ENCODE peak calls at places on chromosomes 13 and 19, in seven cellular contexts. L is upper lobe of right lung, T is fibroblast of lung, G is H1, K is heart right ventricle, S is cardiac muscle cell, V is mesendoderm. D is an unnamed sample.

GRCh38 chr19:35773020-35773809 is 2.1 kb upstream of the ARHGAP33 start:
- DNase-seq in K (no peak), G (no peak), S (peak), T (peak), V (no peak), L (no peak), D (no peak)

GRCh38 chr13:46168341-46168740 is 13.6 kb downstream of the LCP1 start:
- DNase-seq in K (no peak), L (peak), V (no peak), G (no peak), S (peak), T (no peak), D (peak)

GRCh38 chr13:110047511-110047910 is 259.4 kb downstream of the COL4A1 start:
- DNase-seq in G (no peak), S (peak), K (peak), V (no peak), L (peak), T (peak), D (peak)

GRCh38 chr19:10104665-10105221 is 1.4 kb upstream of the PPAN start:
- DNase-seq in L (no peak), G (no peak), T (no peak), K (no peak), S (no peak), V (no peak), D (no peak)

GRCh38 chr19:36573948-36574726 is 1.0 kb upstream of the ZNF529 start:
- DNase-seq in S (peak), V (peak), L (no peak), K (no peak), T (peak), G (no peak), D (peak)

GRCh38 chr19:43430142-43430710 is 15.5 kb downstream of the TEX101 start:
- DNase-seq in S (no peak), L (no peak), T (no peak), G (no peak), K (no peak), V (peak), D (no peak)

GRCh38 chr19:33434886-33435705 is 61.6 kb downstream of the CEBPG start:
- DNase-seq in L (peak), T (peak), S (peak), K (no peak), V (peak), G (no peak), D (peak)

GRCh38 chr19:44891016-44891882 is at the start of gene TOMM40:
- DNase-seq in G (no peak), L (no peak), K (no peak), V (peak), S (no peak), T (peak), D (peak)

GRCh38 chr19:56217039-56217949 is 15.2 kb downstream of the ZSCAN5C start:
- DNase-seq in V (peak), G (peak), K (peak), L (no peak), T (peak), S (peak), D (peak)

GRCh38 chr19:50434525-50434924 is 1.8 kb downstream of the MYBPC2 start:
- DNase-seq in K (no peak), V (no peak), L (no peak), T (no peak), S (no peak), G (no peak), D (no peak)
- H3K4me3 ChIP-seq in K (no peak), V (no peak), L (no peak), T (no peak), S (no peak), G (no peak), D (no peak)

GRCh38 chr13:57408312-57408711 is 223.2 kb upstream of the PCDH17 start:
- DNase-seq in L (no peak), V (no peak), T (no peak), G (no peak), S (no peak), K (no peak), D (no peak)

GRCh38 chr13:57409656-57410055 is 221.9 kb upstream of the PCDH17 start:
- DNase-seq in L (no peak), S (no peak), V (no peak), K (no peak), T (no peak), G (no peak), D (no peak)

GRCh38 chr13:57409121-57409520 is 222.4 kb upstream of the PCDH17 start:
- DNase-seq in G (no peak), S (no peak), K (no peak), L (no peak), V (peak), T (no peak), D (no peak)
- H3K4me3 ChIP-seq in G (no peak), S (no peak), K (no peak), L (no peak), V (no peak), T (no peak), D (no peak)

DNA sequence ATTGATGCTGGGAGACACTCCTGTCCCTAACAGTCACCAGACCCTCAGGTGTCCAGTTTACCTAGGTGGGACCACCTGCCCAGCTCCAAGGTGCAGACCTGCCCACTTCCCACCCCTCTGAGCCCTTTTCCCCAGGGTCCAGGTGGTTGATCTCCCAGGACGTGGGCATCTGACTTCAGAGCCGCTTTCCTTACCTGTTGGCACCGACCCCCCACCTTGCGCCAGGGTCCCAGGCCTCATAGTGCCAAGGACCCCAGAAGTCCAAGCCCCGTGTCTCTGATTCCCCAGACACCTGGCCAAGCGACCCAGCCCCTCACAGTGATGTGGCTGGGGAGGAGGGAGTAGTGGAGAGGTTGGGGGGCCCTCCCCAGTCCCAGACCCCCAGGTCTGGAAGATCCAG is 9.6 kb upstream of the BBC3 start:
- DNase-seq in V (no peak), G (no peak), K (no peak), T (no peak), S (no peak), L (no peak), D (no peak)
- H3K4me3 ChIP-seq in V (no peak), G (no peak), K (no peak), T (no peak), S (no peak), L (no peak), D (no peak)

GRCh38 chr13:20580257-20580656 is 13.3 kb downstream of the IFT88 start:
- DNase-seq in V (no peak), K (no peak), G (no peak), T (no peak), S (peak), L (no peak), D (no peak)

GRCh38 chr13:20582026-20582425 is 15.1 kb downstream of the IFT88 start:
- DNase-seq in T (no peak), G (no peak), V (no peak), S (no peak), K (no peak), L (no peak), D (no peak)

GRCh38 chr13:20579193-20579592 is 12.2 kb downstream of the IFT88 start:
- DNase-seq in S (no peak), T (no peak), G (no peak), V (no peak), L (no peak), K (no peak), D (no peak)

GRCh38 chr13:20585371-20585770 is 18.4 kb downstream of the IFT88 start:
- DNase-seq in K (no peak), L (no peak), V (no peak), G (no peak), T (no peak), S (no peak), D (no peak)

DNA sequence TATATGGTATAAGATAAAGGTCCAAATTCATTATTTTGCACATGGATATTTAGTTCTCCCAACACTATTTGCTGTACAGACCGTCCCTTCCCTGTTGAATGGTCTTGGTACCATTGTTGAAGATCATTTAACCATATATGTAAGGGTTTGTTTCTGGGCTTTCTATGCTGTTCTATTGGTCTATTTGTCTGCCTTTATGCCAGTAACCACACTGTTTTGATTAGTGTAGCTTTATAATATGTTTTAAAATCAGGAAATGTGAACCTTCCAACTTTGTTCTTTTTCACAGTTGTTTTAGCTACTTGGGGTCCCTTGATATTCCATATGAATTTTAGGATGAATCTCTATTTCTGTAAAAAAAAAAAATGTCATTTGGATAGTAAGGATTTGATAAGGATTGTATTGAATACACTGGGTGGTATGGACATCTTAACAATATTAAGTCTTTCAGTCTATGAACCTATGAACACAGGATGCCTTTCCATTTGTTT is 16.9 kb downstream of the IFT88 start:
- DNase-seq in S (no peak), L (no peak), T (no peak), K (no peak), V (no peak), G (no peak), D (no peak)
- H3K4me3 ChIP-seq in S (no peak), L (no peak), T (no peak), K (no peak), V (no peak), G (no peak), D (no peak)

DNA sequence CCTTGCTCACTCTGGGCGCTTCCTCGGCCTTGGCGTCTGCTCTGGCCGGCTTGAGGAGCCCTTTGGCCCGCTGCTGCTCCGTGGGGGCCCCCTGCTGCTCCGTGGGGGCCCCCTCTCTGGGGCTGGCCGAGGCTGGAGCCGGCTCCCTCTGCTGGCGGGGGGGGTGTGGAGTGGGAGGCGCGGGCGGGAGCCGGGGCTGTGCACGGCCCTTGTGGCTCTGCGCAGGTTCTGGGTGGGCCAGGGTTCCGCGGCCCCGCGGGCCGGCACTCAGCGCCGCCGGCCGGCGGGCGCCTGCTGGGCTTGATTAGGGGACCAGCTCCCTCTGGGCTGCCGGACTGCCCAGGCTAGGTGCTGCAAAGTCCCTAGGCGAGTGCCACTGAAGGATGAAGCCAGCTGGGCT is 436.2 kb downstream of the SLITRK6 start:
- DNase-seq in S (no peak), V (no peak), G (no peak), K (no peak), L (no peak), T (no peak), D (no peak)
- H3K4me3 ChIP-seq in S (no peak), V (no peak), G (no peak), K (no peak), L (no peak), T (no peak), D (no peak)

GRCh38 chr13:112068531-112069062 is 1.6 kb downstream of the SOX1 start:
- DNase-seq in S (no peak), L (no peak), V (no peak), K (no peak), G (no peak), T (no peak), D (no peak)
- H3K4me3 ChIP-seq in S (no peak), L (no peak), V (no peak), K (no peak), G (no peak), T (no peak), D (no peak)

DNA sequence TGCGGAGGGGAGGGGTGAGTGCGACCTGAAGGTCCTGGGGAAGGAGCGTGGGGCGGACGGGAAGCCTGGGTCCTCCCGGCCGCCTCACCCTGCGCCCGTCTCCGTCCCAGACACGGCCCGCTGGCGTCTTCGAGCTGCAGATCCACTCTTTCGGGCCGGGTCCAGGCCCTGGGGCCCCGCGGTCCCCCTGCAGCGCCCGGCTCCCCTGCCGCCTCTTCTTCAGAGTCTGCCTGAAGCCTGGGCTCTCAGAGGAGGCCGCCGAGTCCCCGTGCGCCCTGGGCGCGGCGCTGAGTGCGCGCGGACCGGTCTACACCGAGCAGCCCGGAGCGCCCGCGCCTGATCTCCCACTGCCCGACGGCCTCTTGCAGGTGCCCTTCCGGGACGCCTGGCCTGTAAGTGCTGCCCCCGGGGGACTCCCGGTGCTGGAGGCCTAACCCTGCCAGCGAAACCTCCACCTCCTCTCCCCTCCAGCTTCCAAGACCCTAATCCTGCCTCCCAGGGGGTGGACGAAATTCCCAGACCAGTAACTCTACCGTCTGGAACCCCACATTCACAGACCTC is 415 bp downstream of the DLL3 start:
- DNase-seq in G (no peak), K (no peak), S (peak), T (peak), L (no peak), V (peak), D (no peak)
- H3K4me3 ChIP-seq in G (peak), K (peak), S (peak), T (no peak), L (no peak), V (peak), D (no peak)

GRCh38 chr13:36887758-36888521 is 32.1 kb downstream of the SMAD9 start:
- DNase-seq in G (no peak), T (peak), L (no peak), S (no peak), V (peak), K (no peak), D (no peak)
- H3K4me3 ChIP-seq in G (no peak), T (no peak), L (no peak), S (no peak), V (no peak), K (no peak), D (no peak)

DNA sequence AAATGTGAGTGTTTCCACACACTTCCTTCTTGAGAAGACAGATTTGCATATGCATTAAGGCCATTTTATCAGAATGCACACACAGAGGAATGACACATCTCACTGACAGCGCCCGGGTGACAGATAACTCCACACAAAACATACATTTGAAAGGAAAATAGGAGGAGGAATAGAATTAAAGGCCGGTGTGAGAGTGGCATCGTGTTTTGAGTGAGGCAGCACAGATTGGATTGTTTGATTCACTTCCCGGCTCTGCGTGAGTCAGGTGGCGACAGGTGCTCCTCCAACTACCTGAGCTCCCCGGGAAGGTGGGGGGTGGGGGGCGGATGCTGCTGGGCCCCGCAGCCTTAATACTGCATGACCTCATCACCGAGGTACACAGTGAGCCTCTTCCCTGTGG is 429.0 kb downstream of the TSHZ3 start:
- DNase-seq in V (no peak), L (no peak), G (no peak), K (no peak), S (no peak), T (no peak), D (no peak)
- H3K4me3 ChIP-seq in V (no peak), L (no peak), G (no peak), K (no peak), S (no peak), T (no peak), D (no peak)